ENCODE peak calls at places on chromosomes 4 and X, in five cellular contexts. One of them, this sample, is unnamed.

GRCh38 chr4:3196670-3197359 is 52.1 kb upstream of the MSANTD1 start:
- DNase-seq in K562: no peak
- DNase-seq in H1: no peak
- DNase-seq in HepG2: no peak
- DNase-seq in GM12878: no peak
- DNase-seq in this sample: no peak

GRCh38 chrX:136738049-136738729 is 42.5 kb downstream of the ARHGEF6 start:
- DNase-seq in HepG2: no peak
- DNase-seq in K562: no peak
- DNase-seq in GM12878: no peak
- DNase-seq in H1: no peak
- DNase-seq in this sample: no peak

GRCh38 chrX:47619486-47620302 is at the start of gene SYN1:
- DNase-seq in GM12878: no peak
- DNase-seq in K562: peak
- DNase-seq in H1: peak
- DNase-seq in HepG2: peak
- DNase-seq in this sample: peak

GRCh38 chr4:153731239-153731638 is 28.6 kb downstream of the RNF175 start:
- DNase-seq in GM12878: no peak
- DNase-seq in HepG2: no peak
- DNase-seq in K562: no peak
- DNase-seq in H1: no peak
- DNase-seq in this sample: no peak

GRCh38 chrX:109635151-109635550 is 10.2 kb upstream of the KCNE5 start:
- DNase-seq in HepG2: no peak
- DNase-seq in K562: peak
- DNase-seq in GM12878: no peak
- DNase-seq in H1: no peak
- DNase-seq in this sample: peak

GRCh38 chrX:108261541-108262218 is 170.1 kb downstream of the ATG4A start:
- DNase-seq in K562: no peak
- DNase-seq in GM12878: no peak
- DNase-seq in HepG2: peak
- DNase-seq in H1: no peak
- DNase-seq in this sample: no peak

GRCh38 chr4:38366451-38366850 is 297.5 kb upstream of the KLF3 start:
- DNase-seq in H1: no peak
- DNase-seq in K562: no peak
- DNase-seq in GM12878: no peak
- DNase-seq in HepG2: no peak
- DNase-seq in this sample: no peak

GRCh38 chr4:183352546-183352945 is 30.3 kb upstream of the CLDN24 start:
- DNase-seq in HepG2: no peak
- DNase-seq in H1: no peak
- DNase-seq in GM12878: no peak
- DNase-seq in K562: no peak
- DNase-seq in this sample: no peak

GRCh38 chrX:9370888-9371287 is 94.0 kb upstream of the TBL1X start:
- DNase-seq in K562: no peak
- DNase-seq in H1: no peak
- DNase-seq in HepG2: no peak
- DNase-seq in GM12878: no peak
- DNase-seq in this sample: no peak

DNA sequence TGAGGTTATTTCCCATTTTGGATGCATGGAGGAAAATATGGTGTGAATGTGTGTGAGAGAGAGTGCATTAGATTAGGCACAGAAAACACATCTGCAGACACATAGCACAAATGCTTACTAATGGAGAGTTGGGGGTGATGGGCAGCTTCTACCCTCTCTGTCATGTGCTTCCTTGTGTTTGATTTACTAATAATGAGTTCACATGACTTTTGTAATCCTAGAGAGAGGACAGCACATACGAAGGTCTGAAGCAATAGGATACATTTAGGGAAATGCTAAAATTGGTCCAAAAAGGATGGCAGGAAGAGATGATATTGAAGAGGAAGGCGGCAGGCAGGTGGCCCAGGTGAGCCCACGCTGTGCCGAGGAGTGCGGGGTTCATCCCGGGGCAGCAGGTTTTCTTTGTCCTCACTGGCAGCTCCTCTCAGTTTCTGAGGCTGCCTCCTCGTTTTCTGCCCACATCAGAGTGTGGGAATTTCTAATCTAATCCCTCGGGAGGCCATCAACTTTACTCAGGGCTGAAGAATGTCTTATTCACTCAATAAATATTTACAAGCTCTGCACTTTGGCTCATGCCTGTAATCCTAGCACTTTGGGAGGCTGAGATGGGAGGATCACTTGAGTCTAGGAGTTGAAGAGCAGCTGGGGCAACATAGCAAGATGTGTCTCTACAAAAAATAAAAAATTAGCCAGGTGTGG is 15.9 kb upstream of the MAP9 start:
- DNase-seq in K562: no peak
- DNase-seq in GM12878: no peak
- DNase-seq in H1: no peak
- DNase-seq in HepG2: peak
- DNase-seq in this sample: peak
- H3K4me3 ChIP-seq in K562: no peak
- H3K4me3 ChIP-seq in GM12878: no peak
- H3K4me3 ChIP-seq in H1: no peak
- H3K4me3 ChIP-seq in HepG2: no peak
- H3K4me3 ChIP-seq in this sample: peak

GRCh38 chr4:52548818-52549570 is 110.1 kb downstream of the USP46 start:
- DNase-seq in GM12878: no peak
- DNase-seq in HepG2: no peak
- DNase-seq in H1: no peak
- DNase-seq in K562: no peak
- DNase-seq in this sample: no peak
- TF ChIP-seq HDAC2 in GM12878: no peak
- TF ChIP-seq HDAC2 in HepG2: no peak
- TF ChIP-seq HDAC2 in H1: no peak
- TF ChIP-seq HDAC2 in K562: no peak
- TF ChIP-seq HDAC2 in this sample: no peak

DNA sequence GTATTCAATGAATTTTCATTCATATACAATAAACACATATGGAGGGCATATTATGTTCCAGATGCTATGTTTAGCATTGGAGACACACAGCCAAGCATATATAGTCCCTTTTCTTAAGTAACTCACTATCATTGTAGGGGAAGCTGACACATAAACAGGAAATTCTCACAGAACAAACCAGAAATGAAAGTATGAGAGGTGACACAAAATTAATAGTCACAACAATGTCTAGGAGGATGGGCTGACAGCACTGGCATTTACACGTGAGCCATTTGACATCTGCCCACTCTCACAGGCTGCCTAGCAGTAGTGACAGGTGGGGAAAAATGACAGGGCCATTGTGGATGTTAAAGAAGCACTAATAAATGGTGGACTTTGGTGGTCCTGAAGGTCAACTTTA is 2.6 kb upstream of the CNOT6L start:
- DNase-seq in HepG2: no peak
- DNase-seq in H1: no peak
- DNase-seq in GM12878: no peak
- DNase-seq in K562: no peak
- DNase-seq in this sample: no peak
- H3K4me3 ChIP-seq in HepG2: no peak
- H3K4me3 ChIP-seq in H1: no peak
- H3K4me3 ChIP-seq in GM12878: no peak
- H3K4me3 ChIP-seq in K562: no peak
- H3K4me3 ChIP-seq in this sample: no peak

DNA sequence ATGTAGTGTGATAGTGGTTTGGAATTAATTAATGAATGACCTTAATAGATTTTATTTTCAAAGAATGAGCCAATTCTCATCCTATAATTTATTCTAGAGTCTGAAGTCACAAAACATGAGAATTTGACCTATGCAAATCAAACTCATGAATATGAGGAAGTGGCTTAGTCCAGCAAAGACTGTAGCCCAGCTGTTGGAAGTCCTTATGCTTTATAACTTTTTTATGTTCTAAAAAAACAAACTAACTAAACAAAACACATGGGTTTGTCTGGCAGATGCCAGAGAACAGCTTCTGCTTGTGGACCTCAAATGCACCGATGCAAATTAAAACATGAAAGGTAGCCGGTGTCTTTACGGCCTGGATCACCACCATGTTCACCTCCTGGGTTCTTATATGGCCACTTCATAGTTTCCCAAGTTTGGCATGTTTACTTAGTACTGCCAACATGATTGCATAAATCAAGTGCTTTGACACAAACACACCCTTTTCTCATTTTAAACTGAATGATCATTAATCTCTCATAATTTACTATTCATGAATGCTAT is 277.4 kb downstream of the PAPSS1 start:
- DNase-seq in HepG2: no peak
- DNase-seq in H1: no peak
- DNase-seq in GM12878: no peak
- DNase-seq in K562: no peak
- DNase-seq in this sample: no peak
- TF ChIP-seq HDAC2 in HepG2: no peak
- TF ChIP-seq HDAC2 in H1: no peak
- TF ChIP-seq HDAC2 in GM12878: no peak
- TF ChIP-seq HDAC2 in K562: no peak
- TF ChIP-seq HDAC2 in this sample: no peak

GRCh38 chr4:11039494-11040142 is 355.1 kb upstream of the CLNK start:
- DNase-seq in K562: no peak
- DNase-seq in HepG2: no peak
- DNase-seq in GM12878: no peak
- DNase-seq in H1: no peak
- DNase-seq in this sample: no peak
- H3K4me3 ChIP-seq in K562: no peak
- H3K4me3 ChIP-seq in HepG2: no peak
- H3K4me3 ChIP-seq in GM12878: no peak
- H3K4me3 ChIP-seq in H1: no peak
- H3K4me3 ChIP-seq in this sample: no peak

DNA sequence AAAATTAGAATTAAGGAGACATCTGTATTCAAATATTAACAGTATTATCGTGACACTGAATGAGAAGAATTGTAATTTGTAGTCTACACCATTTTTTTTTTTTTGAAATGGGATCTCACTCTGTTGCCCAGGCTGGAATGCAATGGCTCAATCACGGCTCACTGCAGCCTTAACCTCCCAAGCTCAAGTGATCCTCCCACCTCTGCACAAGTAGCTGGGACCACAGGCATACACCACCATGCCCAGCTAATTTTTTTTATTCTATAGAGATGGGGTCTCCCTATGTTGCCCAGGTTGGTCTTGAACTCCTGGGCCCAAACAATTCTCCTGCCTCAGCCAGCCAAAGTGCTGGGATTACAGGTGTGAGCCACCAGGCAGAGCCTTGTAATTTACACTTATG is 24.8 kb downstream of the ELF2 start:
- DNase-seq in GM12878: no peak
- DNase-seq in HepG2: no peak
- DNase-seq in H1: no peak
- DNase-seq in K562: no peak
- DNase-seq in this sample: no peak
- TF ChIP-seq HDAC2 in GM12878: no peak
- TF ChIP-seq HDAC2 in HepG2: no peak
- TF ChIP-seq HDAC2 in H1: no peak
- TF ChIP-seq HDAC2 in K562: no peak
- TF ChIP-seq HDAC2 in this sample: no peak

This sample was measured in A549.